ENCODE peak calls at places on chromosome 1, in ten cellular contexts. Y is NCI-H2081; S is NCI-H1105 treated with DMSO at 0.1 percent for 48 hours; Z is lower lobe of right lung; U is activated CD8-positive, alpha-beta T cell treated with anti-CD3 and anti-CD28 coated beads for 36 hours; I is epithelial cell of esophagus; N is progenitor cell of endocrine pancreas; T is type B pancreatic cell; B is HFFc6; W is cardiac muscle cell. R is an unnamed sample.

GRCh38 chr1:67376381-67376780 is 53.8 kb downstream of the SERBP1 start:
- DNase-seq in U (no peak), Z (no peak), T (no peak), N (no peak), B (no peak), S (no peak), I (peak), W (no peak), Y (no peak), R (no peak)

GRCh38 chr1:156115514-156116374 is 1.2 kb downstream of the LMNA start:
- DNase-seq in U (no peak), T (no peak), Y (no peak), I (peak), N (no peak), Z (peak), S (peak), W (peak), B (peak), R (peak)

GRCh38 chr1:27912429-27912828 is 22.4 kb upstream of the SMPDL3B start:
- DNase-seq in N (no peak), W (no peak), U (no peak), Y (no peak), I (no peak), B (no peak), S (no peak), T (no peak), Z (no peak), R (no peak)

GRCh38 chr1:165747632-165748452 is 20.8 kb downstream of the TMCO1 start:
- DNase-seq in U (no peak), B (no peak), S (no peak), Z (no peak), N (no peak), W (no peak), I (no peak), T (no peak), Y (no peak), R (no peak)

GRCh38 chr1:197660389-197660788 is 114.9 kb downstream of the DENND1B start:
- DNase-seq in S (no peak), W (no peak), N (no peak), U (no peak), Z (no peak), T (no peak), I (no peak), Y (no peak), B (no peak), R (no peak)

GRCh38 chr1:17307946-17308345 is at the start of gene PADI4:
- DNase-seq in S (no peak), N (no peak), T (no peak), Y (no peak), Z (peak), I (no peak), B (no peak), U (no peak), W (no peak), R (no peak)

GRCh38 chr1:22639286-22639685 is 2.9 kb downstream of the C1QA start:
- DNase-seq in N (no peak), T (no peak), S (no peak), Y (no peak), B (peak), W (no peak), U (peak), Z (no peak), I (peak), R (peak)

GRCh38 chr1:153683853-153684252 is 5.4 kb downstream of the NPR1 start:
- DNase-seq in T (no peak), B (peak), Z (peak), N (no peak), Y (no peak), U (no peak), S (no peak), I (peak), W (no peak), R (no peak)

GRCh38 chr1:237041795-237042466 is at the start of gene RYR2:
- DNase-seq in W (peak), Y (peak), I (peak), T (no peak), B (no peak), S (peak), N (peak), Z (no peak), U (peak), R (peak)

GRCh38 chr1:39130297-39130696 is 74.2 kb upstream of the MACF1 start:
- DNase-seq in T (no peak), Y (no peak), W (no peak), I (peak), S (no peak), Z (no peak), B (peak), U (no peak), N (no peak), R (no peak)

GRCh38 chr1:118340928-118341905 is 156.2 kb upstream of the SPAG17 start:
- DNase-seq in T (no peak), B (no peak), Z (no peak), S (no peak), Y (no peak), I (peak), U (no peak), N (no peak), W (no peak), R (no peak)